ENCODE peak calls at places on chromosomes 7 and 10, in nine cellular contexts. J is K562, T is esophagus muscularis mucosa, W is HepG2, P is vagina, Z is Panc1, U is SK-N-SH, Q is prostate gland, V is transverse colon. S is an unnamed sample. For H3K9me3, the result is how much of the 10 kb centered on the place peaks cover.

GRCh38 chr7:1700536-1701333 is 30.7 kb downstream of the ELFN1 start:
- DNase-seq in J (no peak), T (no peak), W (no peak), P (no peak), Z (no peak), U (peak), Q (no peak), V (no peak), S (peak)

GRCh38 chr10:104895541-104895940 is 254.5 kb downstream of the SORCS3 start:
- DNase-seq in J (no peak), T (no peak), W (no peak), P (no peak), Z (no peak), U (peak), Q (no peak), V (no peak), S (no peak)

GRCh38 chr10:19620867-19621266 is 195.4 kb upstream of the PLXDC2 start:
- DNase-seq in J (no peak), T (no peak), W (no peak), P (no peak), Z (no peak), U (no peak), Q (no peak), V (no peak), S (no peak)

GRCh38 chr7:77697535-77697831 is 1.2 kb downstream of the RSBN1L start:
- DNase-seq in J (no peak), T (no peak), W (no peak), P (no peak), Z (no peak), U (peak), Q (no peak), V (peak), S (no peak)

GRCh38 chr10:123309740-123310139 is 155.5 kb downstream of the BUB3 start:
- DNase-seq in J (no peak), T (peak), W (no peak), P (peak), Z (no peak), U (no peak), Q (no peak), V (no peak), S (no peak)

GRCh38 chr10:110533149-110533548 is 34.3 kb upstream of the SMC3 start:
- DNase-seq in J (peak), T (no peak), W (no peak), P (no peak), Z (no peak), U (no peak), Q (no peak), V (no peak), S (no peak)

GRCh38 chr7:87151701-87152111 is 547 bp upstream of the DMTF1 start:
- DNase-seq in J (no peak), T (no peak), W (no peak), P (no peak), Z (no peak), U (no peak), Q (no peak), V (no peak), S (no peak)

GRCh38 chr10:26516540-26517101 is 78.5 kb downstream of the APBB1IP start:
- DNase-seq in J (no peak), T (peak), W (no peak), P (no peak), Z (no peak), U (no peak), Q (no peak), V (no peak), S (no peak)

GRCh38 chr7:77276120-77276519 is 76.5 kb upstream of the FGL2 start:
- DNase-seq in J (no peak), T (no peak), W (no peak), P (no peak), Z (no peak), U (no peak), Q (no peak), V (no peak), S (no peak)

GRCh38 chr7:99083068-99083651 is 60.7 kb downstream of the SMURF1 start:
- DNase-seq in J (no peak), T (no peak), W (no peak), P (no peak), Z (no peak), U (no peak), Q (no peak), V (no peak), S (no peak)

GRCh38 chr7:112990619-112991018 is 96.0 kb downstream of the GPR85 start:
- DNase-seq in J (no peak), T (no peak), W (no peak), P (no peak), Z (no peak), U (no peak), Q (no peak), V (no peak), S (no peak)

GRCh38 chr10:35774109-35774508 is 132.0 kb upstream of the FZD8 start:
- DNase-seq in J (no peak), T (no peak), W (no peak), P (no peak), Z (no peak), U (no peak), Q (no peak), V (no peak), S (no peak)

GRCh38 chr7:18693401-18693800 is 197.9 kb downstream of the HDAC9 start:
- DNase-seq in J (peak), T (no peak), W (no peak), P (no peak), Z (peak), U (peak), Q (no peak), V (no peak), S (no peak)
- TF ChIP-seq POLR2AphosphoS5 in J (no peak), T (no peak), W (no peak), P (no peak), Z (no peak), U (no peak), Q (no peak), V (no peak), S (peak)

GRCh38 chr10:1526427-1527055 is 210.8 kb downstream of the ADARB2 start:
- DNase-seq in J (peak), T (no peak), W (no peak), P (no peak), Z (no peak), U (no peak), Q (no peak), V (no peak), S (peak)

GRCh38 chr10:1529806-1530413 is 207.4 kb downstream of the ADARB2 start:
- DNase-seq in J (no peak), T (no peak), W (no peak), P (no peak), Z (no peak), U (no peak), Q (no peak), V (no peak), S (no peak)

GRCh38 chr10:1530871-1531517 is 206.3 kb downstream of the ADARB2 start:
- DNase-seq in J (no peak), T (no peak), W (no peak), P (no peak), Z (no peak), U (no peak), Q (no peak), V (no peak), S (no peak)

GRCh38 chr10:1525354-1526162 is 211.8 kb downstream of the ADARB2 start:
- DNase-seq in J (no peak), T (no peak), W (no peak), P (no peak), Z (no peak), U (no peak), Q (no peak), V (no peak), S (no peak)

GRCh38 chr10:1527951-1528350 is 209.4 kb downstream of the ADARB2 start:
- DNase-seq in J (no peak), T (no peak), W (no peak), P (no peak), Z (no peak), U (no peak), Q (no peak), V (no peak), S (peak)
- H3K9me3 ChIP-seq in J (under half), T (under half), W (under half), P (under half), Z (under half), U (under half), Q (under half), V (under half), S (under half)

DNA sequence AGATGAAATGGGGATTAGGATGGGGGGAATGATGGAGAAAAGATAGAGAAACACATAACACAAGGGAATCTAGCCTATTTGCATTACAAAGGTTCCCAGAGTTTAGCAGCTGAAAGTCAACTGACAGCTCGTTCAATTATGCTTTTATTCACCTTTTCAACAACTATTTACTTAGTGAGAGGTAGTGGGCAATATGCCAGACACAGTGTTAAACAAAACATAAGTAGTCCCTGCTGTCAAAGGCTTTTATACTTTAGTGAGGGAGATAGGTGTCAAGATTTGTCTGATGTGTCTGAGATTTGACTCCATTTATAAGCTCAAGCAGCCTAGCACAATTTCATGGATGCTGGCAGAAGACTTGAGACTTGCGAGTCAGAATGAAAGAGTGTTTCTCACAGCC is 549.0 kb upstream of the VSTM2A start:
- DNase-seq in J (no peak), T (no peak), W (no peak), P (no peak), Z (no peak), U (no peak), Q (no peak), V (no peak), S (no peak)
- TF ChIP-seq POLR2AphosphoS5 in J (no peak), T (no peak), W (no peak), P (no peak), Z (no peak), U (no peak), Q (no peak), V (no peak), S (no peak)

DNA sequence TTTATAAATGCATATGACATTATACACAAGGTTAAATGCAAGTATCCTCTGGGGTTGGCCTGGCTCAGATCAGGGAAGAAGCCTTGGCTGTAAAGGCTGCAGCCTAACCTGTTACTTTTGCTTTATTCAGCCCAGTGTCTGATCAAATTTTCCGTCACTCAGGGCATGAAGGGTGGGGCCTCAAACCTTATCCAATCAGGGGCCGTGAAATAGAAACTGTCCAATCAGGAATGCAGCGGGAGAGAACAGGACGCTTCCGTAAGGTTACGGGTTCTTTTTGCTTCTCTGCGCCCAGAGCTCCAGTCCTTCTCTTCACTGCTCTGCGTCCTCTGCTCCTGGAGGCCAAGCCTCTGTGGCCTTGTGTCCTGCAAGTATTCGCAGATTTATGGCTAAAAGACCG is at the start of gene ZNF716:
- DNase-seq in J (no peak), T (no peak), W (no peak), P (no peak), Z (no peak), U (no peak), Q (no peak), V (no peak), S (no peak)
- H3K9me3 ChIP-seq in J (under half), T (under half), W (half or more), P (under half), Z (under half), U (under half), Q (under half), V (under half), S (under half)

DNA sequence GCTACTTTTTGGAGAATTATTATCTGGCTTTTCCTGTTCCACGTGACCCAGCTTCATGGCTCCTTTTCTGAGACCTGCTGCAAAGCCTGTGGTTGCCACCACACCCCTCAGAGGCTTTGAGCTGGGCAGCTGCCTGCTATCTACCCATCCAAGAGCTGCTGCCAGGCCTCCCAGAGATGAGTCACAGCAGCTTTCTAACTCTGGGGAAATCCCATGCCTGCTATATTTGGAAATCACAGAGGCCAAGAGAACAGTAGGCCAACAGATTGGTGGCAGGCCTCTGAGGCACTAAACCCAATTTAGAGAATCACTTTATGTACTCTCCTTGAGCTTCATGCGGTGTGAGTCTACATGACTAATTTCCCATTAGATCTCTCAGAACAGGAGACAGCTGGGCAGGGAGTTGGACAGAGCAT is 35.2 kb downstream of the SGCE start:
- DNase-seq in J (no peak), T (no peak), W (peak), P (no peak), Z (peak), U (peak), Q (peak), V (peak), S (peak)
- TF ChIP-seq POLR2AphosphoS5 in J (no peak), T (peak), W (no peak), P (no peak), Z (no peak), U (peak), Q (peak), V (peak), S (no peak)

S was measured in suprapubic skin.